ENCODE peak calls at places on chromosome 20, in seven cellular contexts. One of them, this sample, is unnamed.

GRCh38 chr20:38113401-38114325 is 51.4 kb downstream of the TGM2 start:
- DNase-seq in GM12878: no peak
- DNase-seq in H1: peak
- DNase-seq in SK-N-SH: no peak
- DNase-seq in HCT116: peak
- DNase-seq in K562: peak
- DNase-seq in HepG2: peak
- DNase-seq in this sample: no peak

GRCh38 chr20:23047738-23048214 is 1.7 kb downstream of the THBD start:
- DNase-seq in H1: no peak
- DNase-seq in GM12878: no peak
- DNase-seq in HCT116: no peak
- DNase-seq in K562: no peak
- DNase-seq in HepG2: no peak
- DNase-seq in SK-N-SH: no peak
- DNase-seq in this sample: no peak

GRCh38 chr20:44784688-44785087 is 25.7 kb downstream of the RIMS4 start:
- DNase-seq in GM12878: no peak
- DNase-seq in H1: no peak
- DNase-seq in HepG2: no peak
- DNase-seq in K562: no peak
- DNase-seq in HCT116: no peak
- DNase-seq in SK-N-SH: no peak
- DNase-seq in this sample: no peak

GRCh38 chr20:40991181-40991889 is 37.3 kb upstream of the TOP1 start:
- DNase-seq in HepG2: no peak
- DNase-seq in K562: no peak
- DNase-seq in HCT116: no peak
- DNase-seq in GM12878: peak
- DNase-seq in H1: peak
- DNase-seq in SK-N-SH: no peak
- DNase-seq in this sample: no peak

GRCh38 chr20:44642203-44643153 is 9.0 kb downstream of the ADA start:
- DNase-seq in H1: peak
- DNase-seq in SK-N-SH: peak
- DNase-seq in GM12878: peak
- DNase-seq in HepG2: peak
- DNase-seq in K562: peak
- DNase-seq in HCT116: no peak
- DNase-seq in this sample: no peak

GRCh38 chr20:1637226-1637625 is 17.4 kb upstream of the SIRPB1 start:
- DNase-seq in HCT116: no peak
- DNase-seq in GM12878: no peak
- DNase-seq in K562: no peak
- DNase-seq in H1: no peak
- DNase-seq in HepG2: no peak
- DNase-seq in SK-N-SH: no peak
- DNase-seq in this sample: no peak

GRCh38 chr20:36925234-36925633 is 26.3 kb downstream of the SAMHD1 start:
- DNase-seq in K562: no peak
- DNase-seq in SK-N-SH: no peak
- DNase-seq in H1: no peak
- DNase-seq in HCT116: no peak
- DNase-seq in HepG2: no peak
- DNase-seq in GM12878: no peak
- DNase-seq in this sample: no peak

GRCh38 chr20:53599378-53599777 is 5.7 kb upstream of the ZNF217 start:
- DNase-seq in SK-N-SH: no peak
- DNase-seq in GM12878: no peak
- DNase-seq in HCT116: no peak
- DNase-seq in H1: peak
- DNase-seq in K562: no peak
- DNase-seq in HepG2: no peak
- DNase-seq in this sample: no peak

GRCh38 chr20:38167851-38168760 is 3.0 kb upstream of the TGM2 start:
- DNase-seq in HepG2: peak
- DNase-seq in SK-N-SH: no peak
- DNase-seq in H1: no peak
- DNase-seq in K562: no peak
- DNase-seq in HCT116: no peak
- DNase-seq in GM12878: no peak
- DNase-seq in this sample: no peak

GRCh38 chr20:41697861-41698559 is 79.8 kb upstream of the CHD6 start:
- DNase-seq in GM12878: no peak
- DNase-seq in H1: no peak
- DNase-seq in SK-N-SH: peak
- DNase-seq in K562: peak
- DNase-seq in HepG2: peak
- DNase-seq in HCT116: no peak
- DNase-seq in this sample: peak

GRCh38 chr20:46400828-46401477 is 5.5 kb downstream of the ELMO2 start:
- DNase-seq in HepG2: no peak
- DNase-seq in HCT116: no peak
- DNase-seq in H1: no peak
- DNase-seq in K562: no peak
- DNase-seq in GM12878: no peak
- DNase-seq in SK-N-SH: no peak
- DNase-seq in this sample: no peak

GRCh38 chr20:46401478-46401860 is 4.9 kb downstream of the ELMO2 start:
- DNase-seq in K562: no peak
- DNase-seq in H1: no peak
- DNase-seq in HCT116: no peak
- DNase-seq in GM12878: peak
- DNase-seq in SK-N-SH: no peak
- DNase-seq in HepG2: no peak
- DNase-seq in this sample: no peak

GRCh38 chr20:46398963-46399362 is 7.5 kb downstream of the ELMO2 start:
- DNase-seq in HepG2: no peak
- DNase-seq in GM12878: no peak
- DNase-seq in SK-N-SH: no peak
- DNase-seq in HCT116: no peak
- DNase-seq in H1: no peak
- DNase-seq in K562: no peak
- DNase-seq in this sample: no peak

GRCh38 chr20:46399401-46399800 is 7.0 kb downstream of the ELMO2 start:
- DNase-seq in K562: no peak
- DNase-seq in HCT116: no peak
- DNase-seq in SK-N-SH: no peak
- DNase-seq in GM12878: no peak
- DNase-seq in H1: no peak
- DNase-seq in HepG2: no peak
- DNase-seq in this sample: no peak

DNA sequence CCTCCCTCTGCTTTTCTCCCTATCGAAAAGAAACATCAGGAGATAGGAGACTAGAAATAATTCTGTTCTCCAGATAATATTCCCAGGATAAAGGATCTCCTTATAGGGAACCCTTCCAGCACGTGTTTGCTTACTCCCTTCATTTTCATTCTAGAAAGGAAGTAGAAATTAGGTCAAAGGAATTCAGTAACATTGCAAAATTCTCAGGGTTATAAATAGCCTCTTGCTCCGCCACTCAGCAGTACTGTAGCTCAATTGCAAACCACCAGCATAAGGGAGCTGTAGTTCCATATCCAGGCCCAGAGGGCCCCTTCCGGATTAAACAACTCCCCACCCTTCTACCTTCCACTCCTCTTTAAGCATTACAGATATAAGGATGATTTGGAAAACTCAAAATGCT is 6.2 kb downstream of the ELMO2 start:
- DNase-seq in GM12878: no peak
- DNase-seq in SK-N-SH: no peak
- DNase-seq in H1: no peak
- DNase-seq in HepG2: no peak
- DNase-seq in HCT116: no peak
- DNase-seq in K562: no peak
- DNase-seq in this sample: no peak
- TF ChIP-seq JUND in GM12878: no peak
- TF ChIP-seq JUND in SK-N-SH: no peak
- TF ChIP-seq JUND in H1: no peak
- TF ChIP-seq JUND in HepG2: no peak
- TF ChIP-seq JUND in HCT116: no peak
- TF ChIP-seq JUND in K562: no peak
- TF ChIP-seq JUND in this sample: no peak

DNA sequence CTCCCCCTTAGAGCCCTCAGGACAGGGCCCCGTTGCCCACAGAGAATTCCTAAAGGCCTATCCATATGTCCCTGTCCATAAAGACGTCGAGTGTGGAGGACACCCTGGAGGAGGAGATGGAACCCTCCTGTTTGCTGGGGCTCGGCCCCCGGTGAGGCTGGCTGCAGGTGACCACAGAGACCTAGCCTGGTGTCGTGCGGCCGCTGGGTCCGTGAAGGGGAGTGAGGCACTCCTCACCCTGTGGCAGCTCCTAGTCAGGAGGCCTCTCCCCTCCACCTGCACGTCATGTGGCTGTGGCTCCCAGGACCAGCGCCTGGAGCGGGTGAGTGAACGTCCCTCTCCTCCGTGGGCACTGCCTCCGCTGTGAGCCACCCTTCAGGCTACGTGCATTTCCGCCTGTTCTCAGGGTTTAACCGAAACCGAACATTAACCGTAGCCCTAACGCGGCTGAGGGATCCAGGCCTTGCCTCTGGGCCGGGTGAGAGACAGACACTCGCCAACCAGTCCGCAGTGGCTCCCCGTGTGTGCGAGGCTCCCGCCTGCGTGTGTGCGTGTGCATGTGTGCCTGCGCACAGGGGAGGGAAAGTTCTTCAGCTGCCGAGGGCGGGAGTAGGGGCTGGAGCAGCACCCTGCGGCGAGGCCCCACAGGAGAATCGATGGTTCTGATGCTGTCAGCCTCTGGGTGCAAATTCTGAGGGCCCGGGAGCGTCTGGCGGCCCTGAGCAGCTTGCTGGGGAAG is 5.9 kb upstream of the TCEA2 start:
- DNase-seq in H1: no peak
- DNase-seq in GM12878: no peak
- DNase-seq in K562: no peak
- DNase-seq in SK-N-SH: no peak
- DNase-seq in HCT116: no peak
- DNase-seq in HepG2: no peak
- DNase-seq in this sample: no peak
- TF ChIP-seq JUND in H1: no peak
- TF ChIP-seq JUND in GM12878: no peak
- TF ChIP-seq JUND in K562: no peak
- TF ChIP-seq JUND in SK-N-SH: no peak
- TF ChIP-seq JUND in HCT116: no peak
- TF ChIP-seq JUND in HepG2: no peak
- TF ChIP-seq JUND in this sample: no peak

GRCh38 chr20:49399329-49399728 is 83.1 kb downstream of the KCNB1 start:
- DNase-seq in HCT116: no peak
- DNase-seq in GM12878: no peak
- DNase-seq in H1: no peak
- DNase-seq in K562: no peak
- DNase-seq in SK-N-SH: no peak
- DNase-seq in HepG2: no peak
- DNase-seq in this sample: no peak

GRCh38 chr20:49400410-49400809 is 82.1 kb downstream of the KCNB1 start:
- DNase-seq in HCT116: no peak
- DNase-seq in HepG2: no peak
- DNase-seq in GM12878: no peak
- DNase-seq in H1: no peak
- DNase-seq in K562: no peak
- DNase-seq in SK-N-SH: no peak
- DNase-seq in this sample: no peak

GRCh38 chr20:49400904-49401303 is 81.6 kb downstream of the KCNB1 start:
- DNase-seq in SK-N-SH: no peak
- DNase-seq in HepG2: no peak
- DNase-seq in K562: no peak
- DNase-seq in H1: no peak
- DNase-seq in GM12878: no peak
- DNase-seq in HCT116: no peak
- DNase-seq in this sample: no peak

GRCh38 chr20:49397525-49397924 is 84.9 kb downstream of the KCNB1 start:
- DNase-seq in K562: no peak
- DNase-seq in HCT116: no peak
- DNase-seq in H1: no peak
- DNase-seq in SK-N-SH: no peak
- DNase-seq in GM12878: no peak
- DNase-seq in HepG2: no peak
- DNase-seq in this sample: no peak

DNA sequence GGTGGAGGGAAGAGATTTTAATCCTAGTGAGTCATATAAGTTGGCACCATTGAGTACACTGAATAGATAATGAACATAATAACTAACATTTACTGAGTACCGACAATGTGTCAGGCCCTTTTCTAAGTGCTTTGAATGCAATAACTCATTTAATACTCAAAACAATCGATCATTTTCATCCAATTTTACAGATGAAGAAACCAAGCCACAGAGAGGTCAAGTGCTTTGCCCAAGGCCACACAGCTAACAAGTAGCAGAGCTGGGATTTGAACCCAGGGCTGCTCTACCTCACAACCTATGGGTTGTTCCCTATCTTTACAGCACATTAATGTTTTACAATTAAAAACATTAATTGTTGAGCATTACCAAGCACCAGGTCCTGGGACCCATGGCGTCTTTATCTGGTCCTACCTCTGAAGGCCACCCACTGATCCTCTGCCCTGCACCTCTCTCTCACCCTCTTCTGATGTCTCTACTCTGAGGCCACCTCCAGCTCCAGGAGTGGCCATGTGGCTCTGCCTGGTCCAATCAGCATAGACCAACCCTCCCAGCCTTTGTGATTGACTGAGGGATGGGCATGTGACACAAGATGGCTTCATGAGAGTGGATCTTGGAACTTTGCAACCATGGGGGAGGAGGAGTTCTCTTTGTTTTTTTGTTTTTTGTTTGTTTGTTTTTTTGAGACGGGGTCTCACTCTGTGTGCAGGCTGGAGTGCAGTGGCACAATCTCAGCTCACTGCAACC is 83.9 kb downstream of the KCNB1 start:
- DNase-seq in SK-N-SH: no peak
- DNase-seq in K562: peak
- DNase-seq in GM12878: no peak
- DNase-seq in H1: no peak
- DNase-seq in HCT116: no peak
- DNase-seq in HepG2: no peak
- DNase-seq in this sample: peak
- TF ChIP-seq JUND in SK-N-SH: no peak
- TF ChIP-seq JUND in K562: no peak
- TF ChIP-seq JUND in GM12878: no peak
- TF ChIP-seq JUND in H1: no peak
- TF ChIP-seq JUND in HCT116: no peak
- TF ChIP-seq JUND in HepG2: no peak
- TF ChIP-seq JUND in this sample: no peak

DNA sequence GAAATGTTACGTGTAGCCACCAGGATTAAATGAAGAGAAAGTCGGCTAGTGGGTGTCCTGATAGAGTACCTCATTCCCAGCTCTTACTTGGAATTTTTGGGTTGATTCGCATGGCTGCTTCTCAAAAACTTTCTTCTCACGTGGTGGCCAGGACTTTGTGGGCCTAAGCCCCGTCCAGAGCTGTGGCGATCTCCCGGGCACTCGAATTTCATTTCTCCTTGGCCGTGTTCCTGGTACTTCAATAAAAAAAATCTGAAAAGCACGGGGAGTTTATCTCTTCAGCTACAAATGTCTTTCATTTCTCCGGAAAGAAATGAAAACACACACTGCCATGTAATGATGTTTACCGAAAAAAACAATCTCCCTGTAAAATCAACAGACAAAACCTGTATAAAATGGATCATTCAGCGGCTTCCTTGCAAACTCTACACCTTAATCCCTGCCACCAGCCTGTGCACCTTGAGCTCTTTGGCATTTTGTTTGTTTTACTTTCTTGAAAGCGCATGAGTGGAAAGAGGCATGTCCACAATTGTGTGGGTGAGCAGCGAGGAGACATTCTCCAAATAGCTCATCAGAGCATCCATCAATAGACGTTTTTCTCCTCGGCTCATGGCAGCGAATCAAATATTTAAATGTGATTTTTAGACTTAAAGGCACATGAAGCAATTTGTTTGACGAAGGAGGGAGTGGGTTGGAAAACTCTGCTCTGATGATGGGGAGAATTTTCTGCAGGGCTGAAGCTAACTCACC is 173.1 kb downstream of the TFAP2C start:
- DNase-seq in H1: no peak
- DNase-seq in K562: no peak
- DNase-seq in SK-N-SH: no peak
- DNase-seq in HepG2: no peak
- DNase-seq in GM12878: no peak
- DNase-seq in HCT116: no peak
- DNase-seq in this sample: peak
- TF ChIP-seq JUND in H1: no peak
- TF ChIP-seq JUND in K562: no peak
- TF ChIP-seq JUND in SK-N-SH: no peak
- TF ChIP-seq JUND in HepG2: no peak
- TF ChIP-seq JUND in GM12878: no peak
- TF ChIP-seq JUND in HCT116: no peak
- TF ChIP-seq JUND in this sample: no peak